ENCODE peak calls at places on chromosomes 16 and 17, in nine cellular contexts. C is NAMALWA; G is EH; B is ELF-1; W is left cardiac atrium; L is HCEC 1CT; U is ACHN; I is amniotic stem cell; Y is effector memory CD4-positive, alpha-beta T cell. R is an unnamed sample.
A peak's percentile ranks its signal among the peaks of the same experiment; 100 is the strongest.

GRCh38 chr17:81959362-81960129 is 1.4 kb downstream of the NOTUM start:
- DNase-seq in G (peak; percentile 48), L (peak; percentile 40), I (no peak), W (peak; percentile 74), C (peak; percentile 66), U (peak; percentile 64), Y (peak; percentile 71), B (peak; percentile 75), R (peak; percentile 41)

GRCh38 chr16:77951788-77952187 is 70.6 kb upstream of the CLEC3A start:
- DNase-seq in U (peak; percentile 39), G (no peak), C (peak; percentile 57), L (peak; percentile 16), W (no peak), Y (no peak), B (peak; percentile 54), I (no peak), R (peak; percentile 25)

GRCh38 chr17:49071106-49071505 is 61.5 kb upstream of the B4GALNT2 start:
- DNase-seq in U (no peak), W (no peak), Y (no peak), C (no peak), G (peak; percentile 62), I (no peak), B (no peak), L (peak; percentile 30), R (peak; percentile 35)

GRCh38 chr17:9020824-9021157 is 519 bp upstream of the NTN1 start:
- DNase-seq in G (no peak), W (no peak), Y (no peak), U (no peak), C (no peak), L (no peak), I (no peak), B (peak; percentile 17), R (no peak)

GRCh38 chr17:78884148-78884870 is 18.7 kb downstream of the CEP295NL start:
- DNase-seq in L (no peak), U (peak; percentile 38), C (no peak), I (no peak), W (no peak), B (no peak), G (peak; percentile 49), Y (no peak), R (peak; percentile 44)

GRCh38 chr17:72407336-72408121 is 286.7 kb downstream of the SOX9 start:
- DNase-seq in B (no peak), Y (no peak), W (peak; percentile 59), I (peak; percentile 98), L (peak; percentile 93), C (peak; percentile 40), U (peak; percentile 91), G (peak; percentile 99), R (peak; percentile 100)

GRCh38 chr16:54945063-54945462 is 14.4 kb downstream of the IRX5 start:
- DNase-seq in I (no peak), U (no peak), Y (no peak), G (no peak), W (no peak), L (no peak), C (no peak), B (no peak), R (no peak)

GRCh38 chr17:69511244-69511643 is 96.7 kb downstream of the MAP2K6 start:
- DNase-seq in U (no peak), I (no peak), G (no peak), Y (no peak), L (no peak), B (no peak), C (no peak), W (no peak), R (no peak)

GRCh38 chr17:19703106-19703775 is 13.1 kb downstream of the SLC47A2 start:
- DNase-seq in C (no peak), U (no peak), G (no peak), Y (no peak), W (no peak), B (peak; percentile 37), L (no peak), I (no peak), R (no peak)

GRCh38 chr16:87392823-87393679 is 915 bp downstream of the MAP1LC3B start:
- DNase-seq in I (no peak), G (peak; percentile 53), C (peak; percentile 65), U (peak; percentile 54), B (peak; percentile 60), L (no peak), Y (no peak), W (peak; percentile 55), R (peak; percentile 56)

GRCh38 chr16:56233795-56234566 is 42.7 kb downstream of the GNAO1 start:
- DNase-seq in G (no peak), I (no peak), C (no peak), B (peak; percentile 25), Y (no peak), U (no peak), L (no peak), W (no peak), R (peak; percentile 85)

GRCh38 chr17:4703330-4703691 is 626 bp downstream of the PELP1 start:
- DNase-seq in B (no peak), G (no peak), W (no peak), U (no peak), I (no peak), Y (no peak), L (no peak), C (no peak), R (no peak)

GRCh38 chr17:27968206-27968732 is 74.2 kb upstream of the NLK start:
- DNase-seq in W (peak; percentile 25), B (no peak), Y (no peak), L (no peak), C (no peak), U (no peak), I (no peak), G (no peak), R (no peak)

GRCh38 chr16:50260206-50261159 is 5.9 kb upstream of the ADCY7 start:
- DNase-seq in B (no peak), W (no peak), C (no peak), G (no peak), L (no peak), Y (no peak), U (no peak), I (no peak), R (no peak)

GRCh38 chr16:79962962-79963361 is 362.4 kb upstream of the MAF start:
- DNase-seq in G (no peak), I (no peak), W (no peak), L (no peak), C (no peak), U (no peak), Y (no peak), B (no peak), R (no peak)

GRCh38 chr17:38725066-38725465 is 5.1 kb upstream of the CISD3 start:
- DNase-seq in U (no peak), C (no peak), B (no peak), G (no peak), Y (no peak), I (no peak), L (no peak), W (no peak), R (no peak)

GRCh38 chr16:79381552-79382042 is 218.9 kb downstream of the MAF start:
- DNase-seq in Y (no peak), U (no peak), W (no peak), L (no peak), G (no peak), C (no peak), I (no peak), B (no peak), R (no peak)

GRCh38 chr17:57357392-57357784 is 101.1 kb downstream of the MSI2 start:
- DNase-seq in U (peak; percentile 95), B (no peak), Y (no peak), C (peak; percentile 64), L (no peak), W (peak; percentile 60), I (no peak), G (no peak), R (peak; percentile 56)

GRCh38 chr16:8660841-8661301 is 13.5 kb upstream of the ABAT start:
- DNase-seq in I (peak; percentile 34), G (peak; percentile 58), C (peak; percentile 74), W (peak; percentile 66), B (peak; percentile 88), Y (peak; percentile 15), U (peak; percentile 82), L (peak; percentile 26), R (peak; percentile 66)

GRCh38 chr17:78618264-78619066 is 41.3 kb upstream of the DNAH17 start:
- DNase-seq in W (no peak), B (no peak), G (no peak), I (no peak), C (no peak), Y (no peak), L (no peak), U (no peak), R (no peak)

GRCh38 chr16:67923414-67924127 is 8.1 kb downstream of the CTRL start:
- DNase-seq in L (no peak), Y (no peak), U (no peak), G (no peak), B (no peak), W (no peak), I (no peak), C (no peak), R (no peak)

GRCh38 chr16:67517661-67518423 is 10.8 kb upstream of the RIPOR1 start:
- DNase-seq in Y (no peak), G (no peak), U (peak; percentile 65), L (no peak), I (no peak), C (peak; percentile 84), B (no peak), W (no peak), R (no peak)

GRCh38 chr16:6918661-6919060 is 414.0 kb upstream of the RBFOX1 start:
- DNase-seq in G (no peak), W (no peak), I (no peak), L (no peak), C (no peak), U (no peak), Y (no peak), B (no peak), R (no peak)

GRCh38 chr17:40025991-40026815 is 11.0 kb downstream of the CSF3 start:
- DNase-seq in I (no peak), U (no peak), C (no peak), L (no peak), W (no peak), Y (peak; percentile 14), G (peak; percentile 35), B (no peak), R (peak; percentile 75)

GRCh38 chr17:76048711-76049110 is 21.6 kb upstream of the EVPL start:
- DNase-seq in I (no peak), B (no peak), U (no peak), W (no peak), C (peak; percentile 22), G (peak; percentile 70), Y (no peak), L (no peak), R (peak; percentile 47)

GRCh38 chr17:6574689-6575595 is 18.6 kb upstream of the PITPNM3 start:
- DNase-seq in G (peak; percentile 67), I (no peak), Y (no peak), C (no peak), U (no peak), W (peak; percentile 60), L (peak; percentile 73), B (no peak), R (peak; percentile 25)

GRCh38 chr17:80960037-80960796 is 31.4 kb upstream of the CHMP6 start:
- DNase-seq in B (no peak), L (no peak), I (no peak), C (no peak), Y (no peak), U (no peak), G (no peak), W (no peak), R (no peak)

GRCh38 chr16:19386555-19386954 is 31.1 kb upstream of the TMC5 start:
- DNase-seq in U (no peak), L (no peak), Y (no peak), B (no peak), C (no peak), W (no peak), G (no peak), I (no peak), R (no peak)

GRCh38 chr17:68381076-68381900 is 76.0 kb downstream of the WIPI1 start:
- DNase-seq in Y (no peak), U (no peak), I (peak; percentile 78), G (peak; percentile 94), B (no peak), L (peak; percentile 92), C (no peak), W (peak; percentile 54), R (peak; percentile 97)

GRCh38 chr16:57892041-57892440 is 78.9 kb downstream of the CNGB1 start:
- DNase-seq in G (peak; percentile 93), L (no peak), I (no peak), B (no peak), U (peak; percentile 94), C (no peak), Y (no peak), W (no peak), R (peak; percentile 98)

R was measured in M059J.